ENCODE peak calls at places on chromosomes 3 and 15, in eight cellular contexts. Y is posterior vena cava; Q is AG10803; V is stimulated activated CD8-positive, alpha-beta memory T cell treated with anti-CD3 and anti-CD28 coated beads, Interleukin-2, amount 100 ng/mL, for 48 hours; G is activated CD8-positive, alpha-beta memory T cell treated with anti-CD3 and anti-CD28 coated beads for 1 hour; W is Calu3; B is NCI-H510A; K is AG20443. D is an unnamed sample.

GRCh38 chr3:60045686-60046085 is 995.9 kb upstream of the CFAP20DC start:
- DNase-seq in Y (no peak), Q (no peak), V (no peak), G (no peak), W (no peak), B (no peak), K (no peak), D (no peak)

GRCh38 chr15:51536965-51537574 is 85.5 kb downstream of the DMXL2 start:
- DNase-seq in Y (no peak), Q (peak; percentile 37), V (no peak), G (no peak), W (peak; percentile 4), B (no peak), K (peak; percentile 48), D (no peak)

GRCh38 chr3:68306571-68306970 is 625.8 kb downstream of the TAFA4 start:
- DNase-seq in Y (no peak), Q (no peak), V (no peak), G (no peak), W (no peak), B (no peak), K (no peak), D (no peak)

GRCh38 chr15:99492275-99492674 is 73.5 kb upstream of the MEF2A start:
- DNase-seq in Y (no peak), Q (no peak), V (no peak), G (no peak), W (no peak), B (no peak), K (no peak), D (no peak)

GRCh38 chr15:52178765-52179164 is 12.4 kb downstream of the GNB5 start:
- DNase-seq in Y (no peak), Q (no peak), V (no peak), G (no peak), W (no peak), B (no peak), K (peak; percentile 24), D (no peak)

GRCh38 chr15:100297812-100298211 is 44.0 kb downstream of the ADAMTS17 start:
- DNase-seq in Y (no peak), Q (no peak), V (no peak), G (no peak), W (no peak), B (no peak), K (no peak), D (no peak)

GRCh38 chr15:34721802-34722795 is 32.7 kb downstream of the GJD2 start:
- DNase-seq in Y (peak; percentile 95), Q (peak; percentile 92), V (no peak), G (no peak), W (peak; percentile 4), B (peak; percentile 55), K (peak; percentile 87), D (peak; percentile 5)

GRCh38 chr15:63094495-63094931 is 27.1 kb upstream of the LACTB start:
- DNase-seq in Y (no peak), Q (peak; percentile 85), V (no peak), G (no peak), W (no peak), B (no peak), K (peak; percentile 59), D (no peak)

GRCh38 chr3:12507871-12508281 is 23.6 kb downstream of the TSEN2 start:
- DNase-seq in Y (no peak), Q (peak; percentile 62), V (no peak), G (no peak), W (no peak), B (no peak), K (peak; percentile 70), D (no peak)

GRCh38 chr3:158801200-158801599 is 654 bp upstream of the MFSD1 start:
- DNase-seq in Y (no peak), Q (peak; percentile 27), V (no peak), G (no peak), W (no peak), B (no peak), K (peak; percentile 35), D (no peak)

GRCh38 chr3:149657458-149657795 is 398 bp downstream of the WWTR1 start:
- DNase-seq in Y (no peak), Q (peak; percentile 65), V (no peak), G (no peak), W (peak; percentile 73), B (peak; percentile 45), K (peak; percentile 71), D (no peak)

GRCh38 chr3:46639221-46639620 is 26.9 kb downstream of the FAM240A start:
- DNase-seq in Y (no peak), Q (no peak), V (no peak), G (no peak), W (no peak), B (no peak), K (no peak), D (no peak)

GRCh38 chr3:102035118-102035517 is 185.8 kb downstream of the NFKBIZ start:
- DNase-seq in Y (no peak), Q (no peak), V (no peak), G (no peak), W (no peak), B (no peak), K (no peak), D (no peak)

GRCh38 chr15:101528108-101528916 is 38.8 kb upstream of the PCSK6 start:
- DNase-seq in Y (no peak), Q (peak; percentile 1), V (no peak), G (no peak), W (peak; percentile 67), B (no peak), K (peak; percentile 25), D (no peak)

GRCh38 chr3:84108442-84108971 is 850.3 kb upstream of the CADM2 start:
- DNase-seq in Y (no peak), Q (no peak), V (no peak), G (no peak), W (peak; percentile 36), B (no peak), K (no peak), D (no peak)

GRCh38 chr3:172546628-172547214 is 23.5 kb upstream of the TNFSF10 start:
- DNase-seq in Y (no peak), Q (peak; percentile 32), V (no peak), G (no peak), W (no peak), B (no peak), K (no peak), D (no peak)

GRCh38 chr3:16770021-16770420 is 114.7 kb upstream of the PLCL2 start:
- DNase-seq in Y (no peak), Q (peak; percentile 15), V (no peak), G (no peak), W (no peak), B (no peak), K (no peak), D (no peak)

GRCh38 chr3:185753354-185753753 is 71.5 kb downstream of the IGF2BP2 start:
- DNase-seq in Y (no peak), Q (no peak), V (no peak), G (no peak), W (no peak), B (no peak), K (no peak), D (no peak)

GRCh38 chr3:55718956-55719355 is 231.8 kb upstream of the WNT5A start:
- DNase-seq in Y (no peak), Q (no peak), V (no peak), G (no peak), W (no peak), B (no peak), K (no peak), D (no peak)

GRCh38 chr3:104126864-104127553 is 1239.7 kb upstream of the ALCAM start:
- DNase-seq in Y (no peak), Q (no peak), V (no peak), G (no peak), W (no peak), B (no peak), K (no peak), D (no peak)

GRCh38 chr3:24302382-24302781 is 192.3 kb downstream of the THRB start:
- DNase-seq in Y (no peak), Q (no peak), V (no peak), G (no peak), W (no peak), B (no peak), K (no peak), D (no peak)

GRCh38 chr3:2446146-2446545 is 347.5 kb downstream of the CNTN4 start:
- DNase-seq in Y (no peak), Q (no peak), V (no peak), G (no peak), W (no peak), B (no peak), K (no peak), D (no peak)

GRCh38 chr3:161273589-161274218 is 52.6 kb downstream of the NMD3 start:
- DNase-seq in Y (no peak), Q (peak; percentile 52), V (no peak), G (no peak), W (peak; percentile 47), B (no peak), K (no peak), D (peak; percentile 35)

GRCh38 chr3:175149675-175150074 is 290.5 kb downstream of the NAALADL2 start:
- DNase-seq in Y (no peak), Q (no peak), V (no peak), G (no peak), W (peak; percentile 92), B (peak; percentile 94), K (no peak), D (no peak)

GRCh38 chr3:100097919-100098896 is 16.1 kb downstream of the FILIP1L start:
- DNase-seq in Y (no peak), Q (no peak), V (no peak), G (no peak), W (no peak), B (no peak), K (no peak), D (no peak)

D was measured in SK-N-MC.